ENCODE peak calls at places on chromosomes 4 and X, in five cellular contexts. P is activated naive CD8-positive, alpha-beta T cell treated with anti-CD3 and anti-CD28 coated beads, Interleukin-2, amount 50 U/mL, for 16 hours; O is GM13977; Q is brain microvascular endothelial cell; N is NCI-H748 treated with DMSO at 0.1 percent for 48 hours. I is an unnamed sample.

GRCh38 chr4:142960134-142960533 is 114.0 kb upstream of the INPP4B start:
- DNase-seq in P (no peak), O (no peak), Q (no peak), N (no peak), I (no peak)

GRCh38 chrX:70046978-70047377 is 2.8 kb downstream of the AWAT2 start:
- DNase-seq in P (no peak), O (no peak), Q (no peak), N (no peak), I (no peak)

GRCh38 chr4:7424553-7425111 is 10.1 kb downstream of the PSAPL1 start:
- DNase-seq in P (no peak), O (no peak), Q (no peak), N (no peak), I (no peak)

GRCh38 chr4:122305853-122306252 is 73.0 kb upstream of the ADAD1 start:
- DNase-seq in P (no peak), O (no peak), Q (no peak), N (no peak), I (no peak)

GRCh38 chr4:109411964-109412363 is 21.7 kb upstream of the SEC24B start:
- DNase-seq in P (no peak), O (no peak), Q (no peak), N (no peak), I (no peak)

GRCh38 chrX:148441387-148441786 is 59.0 kb upstream of the AFF2 start:
- DNase-seq in P (no peak), O (no peak), Q (no peak), N (no peak), I (no peak)

GRCh38 chr4:163523791-163524365 is 29.4 kb downstream of the TMA16 start:
- DNase-seq in P (no peak), O (no peak), Q (no peak), N (no peak), I (no peak)

GRCh38 chr4:73446336-73446938 is 10.4 kb downstream of the AFP start:
- DNase-seq in P (no peak), O (peak), Q (peak), N (peak), I (peak)

GRCh38 chr4:169033660-169034059 is 23.6 kb upstream of the CBR4 start:
- DNase-seq in P (no peak), O (no peak), Q (no peak), N (no peak), I (peak)

GRCh38 chrX:19791562-19791961 is 95.8 kb downstream of the SH3KBP1 start:
- DNase-seq in P (no peak), O (no peak), Q (peak), N (no peak), I (peak)

GRCh38 chrX:40090050-40090804 is 7.5 kb downstream of the BCOR start:
- DNase-seq in P (no peak), O (no peak), Q (no peak), N (no peak), I (no peak)

GRCh38 chrX:119399772-119400101 is 601 bp downstream of the SLC25A43 start:
- DNase-seq in P (no peak), O (no peak), Q (no peak), N (no peak), I (no peak)

GRCh38 chrX:103794117-103794516 is 17.5 kb downstream of the PLP1 start:
- DNase-seq in P (no peak), O (no peak), Q (peak), N (no peak), I (no peak)

GRCh38 chrX:15983034-15983433 is 128.4 kb upstream of the AP1S2 start:
- DNase-seq in P (no peak), O (no peak), Q (no peak), N (no peak), I (no peak)

GRCh38 chrX:12824944-12825343 is 33.7 kb downstream of the PRPS2 start:
- DNase-seq in P (no peak), O (no peak), Q (no peak), N (no peak), I (no peak)

GRCh38 chr4:138182838-138183426 is 59.2 kb downstream of the SLC7A11 start:
- DNase-seq in P (no peak), O (peak), Q (peak), N (peak), I (peak)

I was measured in NB4.